ENCODE peak calls at places on chromosomes 11 and 22, in six cellular contexts. One of them, this sample, is unnamed. For H3K27me3 and H3K4me1, the result is how much of the 10 kb centered on the place peaks cover.

GRCh38 chr11:69243496-69244200 is 50.3 kb upstream of the MYEOV start:
- DNase-seq in upper lobe of right lung: no peak
- DNase-seq in neural progenitor cell: no peak
- DNase-seq in cardiac muscle cell: no peak
- DNase-seq in heart right ventricle: no peak
- DNase-seq in adrenal gland: no peak
- DNase-seq in this sample: no peak

GRCh38 chr11:63762662-63763505 is 5.7 kb downstream of the ZFTA start:
- DNase-seq in upper lobe of right lung: no peak
- DNase-seq in neural progenitor cell: peak
- DNase-seq in cardiac muscle cell: peak
- DNase-seq in heart right ventricle: peak
- DNase-seq in adrenal gland: peak
- DNase-seq in this sample: peak

GRCh38 chr22:50035976-50036375 is 22.1 kb downstream of the TTLL8 start:
- DNase-seq in upper lobe of right lung: no peak
- DNase-seq in neural progenitor cell: no peak
- DNase-seq in cardiac muscle cell: no peak
- DNase-seq in heart right ventricle: no peak
- DNase-seq in adrenal gland: no peak
- DNase-seq in this sample: no peak

GRCh38 chr11:118169300-118170140 is 6.9 kb downstream of the SCN2B start:
- DNase-seq in upper lobe of right lung: no peak
- DNase-seq in neural progenitor cell: no peak
- DNase-seq in cardiac muscle cell: no peak
- DNase-seq in heart right ventricle: peak
- DNase-seq in adrenal gland: no peak
- DNase-seq in this sample: no peak

GRCh38 chr22:35612903-35613302 is 4.2 kb downstream of the MB start:
- DNase-seq in upper lobe of right lung: no peak
- DNase-seq in neural progenitor cell: no peak
- DNase-seq in cardiac muscle cell: peak
- DNase-seq in heart right ventricle: peak
- DNase-seq in adrenal gland: no peak
- DNase-seq in this sample: no peak

GRCh38 chr11:96213500-96213899 is 129.5 kb downstream of the MAML2 start:
- DNase-seq in upper lobe of right lung: no peak
- DNase-seq in neural progenitor cell: no peak
- DNase-seq in cardiac muscle cell: no peak
- DNase-seq in heart right ventricle: no peak
- DNase-seq in adrenal gland: no peak
- DNase-seq in this sample: no peak

GRCh38 chr22:39244496-39245129 is at the start of gene PDGFB:
- DNase-seq in upper lobe of right lung: no peak
- DNase-seq in neural progenitor cell: peak
- DNase-seq in cardiac muscle cell: peak
- DNase-seq in heart right ventricle: peak
- DNase-seq in adrenal gland: no peak
- DNase-seq in this sample: no peak

GRCh38 chr11:74380746-74381439 is 17.3 kb downstream of the PGM2L1 start:
- DNase-seq in upper lobe of right lung: no peak
- DNase-seq in neural progenitor cell: no peak
- DNase-seq in cardiac muscle cell: no peak
- DNase-seq in heart right ventricle: no peak
- DNase-seq in adrenal gland: no peak
- DNase-seq in this sample: no peak

GRCh38 chr22:50001388-50002231 is 11.0 kb downstream of the IL17REL start:
- DNase-seq in upper lobe of right lung: peak
- DNase-seq in neural progenitor cell: peak
- DNase-seq in cardiac muscle cell: no peak
- DNase-seq in heart right ventricle: no peak
- DNase-seq in adrenal gland: no peak
- DNase-seq in this sample: no peak

GRCh38 chr11:47551086-47551485 is 1.8 kb downstream of the CELF1 start:
- DNase-seq in upper lobe of right lung: no peak
- DNase-seq in neural progenitor cell: peak
- DNase-seq in cardiac muscle cell: peak
- DNase-seq in heart right ventricle: no peak
- DNase-seq in adrenal gland: no peak
- DNase-seq in this sample: no peak

GRCh38 chr11:108601150-108601549 is 7.6 kb upstream of the EXPH5 start:
- DNase-seq in upper lobe of right lung: no peak
- DNase-seq in neural progenitor cell: no peak
- DNase-seq in cardiac muscle cell: no peak
- DNase-seq in heart right ventricle: no peak
- DNase-seq in adrenal gland: no peak
- DNase-seq in this sample: no peak

GRCh38 chr22:20268350-20269012 is 363 bp upstream of the RTN4R start:
- DNase-seq in upper lobe of right lung: peak
- DNase-seq in neural progenitor cell: peak
- DNase-seq in cardiac muscle cell: peak
- DNase-seq in heart right ventricle: peak
- DNase-seq in adrenal gland: peak
- DNase-seq in this sample: no peak

GRCh38 chr22:41725510-41726110 is 26.3 kb downstream of the MEI1 start:
- DNase-seq in upper lobe of right lung: no peak
- DNase-seq in neural progenitor cell: no peak
- DNase-seq in cardiac muscle cell: no peak
- DNase-seq in heart right ventricle: no peak
- DNase-seq in adrenal gland: no peak
- DNase-seq in this sample: no peak

GRCh38 chr11:63911440-63911839 is 5.5 kb downstream of the RCOR2 start:
- DNase-seq in upper lobe of right lung: no peak
- DNase-seq in neural progenitor cell: peak
- DNase-seq in cardiac muscle cell: no peak
- DNase-seq in heart right ventricle: peak
- DNase-seq in adrenal gland: no peak
- DNase-seq in this sample: no peak

GRCh38 chr11:115503083-115503885 is 931 bp downstream of the CADM1 start:
- DNase-seq in upper lobe of right lung: peak
- DNase-seq in neural progenitor cell: peak
- DNase-seq in cardiac muscle cell: peak
- DNase-seq in heart right ventricle: peak
- DNase-seq in adrenal gland: peak
- DNase-seq in this sample: no peak

GRCh38 chr11:86459682-86460460 is 85.2 kb downstream of the CCDC81 start:
- DNase-seq in upper lobe of right lung: no peak
- DNase-seq in neural progenitor cell: no peak
- DNase-seq in cardiac muscle cell: no peak
- DNase-seq in heart right ventricle: peak
- DNase-seq in adrenal gland: peak
- DNase-seq in this sample: no peak

GRCh38 chr11:122711831-122712378 is 56.4 kb downstream of the UBASH3B start:
- DNase-seq in upper lobe of right lung: no peak
- DNase-seq in neural progenitor cell: no peak
- DNase-seq in cardiac muscle cell: peak
- DNase-seq in heart right ventricle: no peak
- DNase-seq in adrenal gland: no peak
- DNase-seq in this sample: no peak

DNA sequence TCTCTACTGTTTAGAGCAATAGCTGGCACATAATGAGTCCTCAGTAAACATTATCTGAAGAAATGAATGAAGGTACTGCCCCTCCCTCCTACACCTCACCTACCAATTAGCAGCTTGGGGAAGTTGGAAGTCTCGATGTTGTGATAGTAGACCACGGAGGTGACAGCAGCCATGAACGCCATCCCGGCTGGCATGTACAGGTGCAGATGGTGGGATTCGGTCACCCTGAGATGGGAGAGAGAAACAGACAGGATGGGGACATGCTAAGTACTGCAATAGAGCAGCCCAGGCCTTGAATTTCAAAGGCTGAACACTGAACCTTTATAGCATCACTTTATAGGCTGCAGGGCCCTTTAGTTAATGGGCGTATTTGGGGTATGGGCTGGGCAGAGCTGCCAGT is 6.6 kb downstream of the ABCC8 start:
- DNase-seq in upper lobe of right lung: no peak
- DNase-seq in neural progenitor cell: no peak
- DNase-seq in cardiac muscle cell: no peak
- DNase-seq in heart right ventricle: no peak
- DNase-seq in adrenal gland: no peak
- DNase-seq in this sample: no peak
- H3K27me3 ChIP-seq in upper lobe of right lung: under half
- H3K27me3 ChIP-seq in neural progenitor cell: half or more
- H3K27me3 ChIP-seq in cardiac muscle cell: under half
- H3K27me3 ChIP-seq in heart right ventricle: under half
- H3K27me3 ChIP-seq in adrenal gland: under half
- H3K27me3 ChIP-seq in this sample: under half

DNA sequence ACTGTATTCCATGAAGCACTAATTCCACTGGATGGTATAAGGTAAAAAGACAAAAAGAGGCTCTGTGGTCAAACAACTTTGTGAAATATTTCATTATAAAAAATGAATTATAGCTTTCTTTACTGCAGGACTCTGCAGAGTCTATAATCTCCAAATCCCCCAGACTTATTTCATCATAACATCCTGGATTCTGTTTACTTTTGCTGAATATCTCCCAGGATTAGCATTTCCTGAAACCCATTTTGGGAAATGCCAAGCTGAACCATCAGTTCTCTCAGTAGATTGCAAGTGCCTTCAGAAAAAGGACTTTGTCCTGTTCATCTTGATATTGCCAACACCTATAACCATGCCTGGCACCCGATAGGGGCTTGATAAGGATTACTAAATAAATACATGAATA is 7.9 kb downstream of the PAMR1 start:
- DNase-seq in upper lobe of right lung: no peak
- DNase-seq in neural progenitor cell: no peak
- DNase-seq in cardiac muscle cell: no peak
- DNase-seq in heart right ventricle: no peak
- DNase-seq in adrenal gland: no peak
- DNase-seq in this sample: no peak
- H3K4me1 ChIP-seq in upper lobe of right lung: under half
- H3K4me1 ChIP-seq in neural progenitor cell: half or more
- H3K4me1 ChIP-seq in cardiac muscle cell: under half
- H3K4me1 ChIP-seq in heart right ventricle: under half
- H3K4me1 ChIP-seq in adrenal gland: under half
- H3K4me1 ChIP-seq in this sample: under half

GRCh38 chr11:40202569-40202968 is 1256.9 kb downstream of the LRRC4C start:
- DNase-seq in upper lobe of right lung: no peak
- DNase-seq in neural progenitor cell: no peak
- DNase-seq in cardiac muscle cell: no peak
- DNase-seq in heart right ventricle: no peak
- DNase-seq in adrenal gland: no peak
- DNase-seq in this sample: no peak

GRCh38 chr11:40203606-40204005 is 1255.8 kb downstream of the LRRC4C start:
- DNase-seq in upper lobe of right lung: no peak
- DNase-seq in neural progenitor cell: no peak
- DNase-seq in cardiac muscle cell: no peak
- DNase-seq in heart right ventricle: no peak
- DNase-seq in adrenal gland: no peak
- DNase-seq in this sample: no peak

GRCh38 chr11:40204228-40204627 is 1255.2 kb downstream of the LRRC4C start:
- DNase-seq in upper lobe of right lung: no peak
- DNase-seq in neural progenitor cell: no peak
- DNase-seq in cardiac muscle cell: no peak
- DNase-seq in heart right ventricle: no peak
- DNase-seq in adrenal gland: no peak
- DNase-seq in this sample: no peak
- H3K27me3 ChIP-seq in upper lobe of right lung: under half
- H3K27me3 ChIP-seq in neural progenitor cell: under half
- H3K27me3 ChIP-seq in cardiac muscle cell: under half
- H3K27me3 ChIP-seq in heart right ventricle: under half
- H3K27me3 ChIP-seq in adrenal gland: under half
- H3K27me3 ChIP-seq in this sample: under half

GRCh38 chr22:23089633-23090032 is 19.3 kb downstream of the GNAZ start:
- DNase-seq in upper lobe of right lung: no peak
- DNase-seq in neural progenitor cell: no peak
- DNase-seq in cardiac muscle cell: no peak
- DNase-seq in heart right ventricle: no peak
- DNase-seq in adrenal gland: no peak
- DNase-seq in this sample: no peak

GRCh38 chr22:23088199-23088604 is 17.9 kb downstream of the GNAZ start:
- DNase-seq in upper lobe of right lung: no peak
- DNase-seq in neural progenitor cell: no peak
- DNase-seq in cardiac muscle cell: no peak
- DNase-seq in heart right ventricle: no peak
- DNase-seq in adrenal gland: no peak
- DNase-seq in this sample: no peak

GRCh38 chr22:23091760-23092159 is 21.4 kb downstream of the GNAZ start:
- DNase-seq in upper lobe of right lung: no peak
- DNase-seq in neural progenitor cell: no peak
- DNase-seq in cardiac muscle cell: no peak
- DNase-seq in heart right ventricle: no peak
- DNase-seq in adrenal gland: no peak
- DNase-seq in this sample: no peak

GRCh38 chr22:23089010-23089409 is 18.7 kb downstream of the GNAZ start:
- DNase-seq in upper lobe of right lung: no peak
- DNase-seq in neural progenitor cell: no peak
- DNase-seq in cardiac muscle cell: no peak
- DNase-seq in heart right ventricle: no peak
- DNase-seq in adrenal gland: no peak
- DNase-seq in this sample: no peak

GRCh38 chr22:23090079-23090835 is 19.9 kb downstream of the GNAZ start:
- DNase-seq in upper lobe of right lung: no peak
- DNase-seq in neural progenitor cell: no peak
- DNase-seq in cardiac muscle cell: no peak
- DNase-seq in heart right ventricle: no peak
- DNase-seq in adrenal gland: no peak
- DNase-seq in this sample: no peak
- H3K4me1 ChIP-seq in upper lobe of right lung: under half
- H3K4me1 ChIP-seq in neural progenitor cell: under half
- H3K4me1 ChIP-seq in cardiac muscle cell: under half
- H3K4me1 ChIP-seq in heart right ventricle: under half
- H3K4me1 ChIP-seq in adrenal gland: under half
- H3K4me1 ChIP-seq in this sample: under half

DNA sequence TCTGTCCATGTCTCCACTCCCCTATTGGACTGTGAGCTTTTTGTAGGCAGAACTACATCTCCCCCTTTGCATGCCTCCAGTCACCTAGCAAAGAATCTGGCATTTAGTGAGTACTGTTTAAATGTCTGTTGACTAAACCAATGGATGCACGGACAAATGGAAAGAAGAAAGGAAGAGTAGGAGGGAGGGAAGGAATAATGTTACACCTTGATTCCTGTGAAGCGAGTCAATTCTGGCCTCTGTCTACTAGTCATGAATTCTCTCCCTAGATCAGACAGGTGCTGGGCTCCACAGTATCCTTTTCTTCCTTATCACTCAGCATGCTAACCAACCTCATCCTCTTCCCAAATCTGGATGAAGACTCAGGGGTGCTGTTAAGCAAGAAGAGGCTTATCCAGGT is 33.6 kb downstream of the GALNT18 start:
- DNase-seq in upper lobe of right lung: no peak
- DNase-seq in neural progenitor cell: no peak
- DNase-seq in cardiac muscle cell: no peak
- DNase-seq in heart right ventricle: no peak
- DNase-seq in adrenal gland: no peak
- DNase-seq in this sample: no peak
- H3K27me3 ChIP-seq in upper lobe of right lung: under half
- H3K27me3 ChIP-seq in neural progenitor cell: under half
- H3K27me3 ChIP-seq in cardiac muscle cell: under half
- H3K27me3 ChIP-seq in heart right ventricle: under half
- H3K27me3 ChIP-seq in adrenal gland: under half
- H3K27me3 ChIP-seq in this sample: under half